ENCODE peak calls at places on chromosomes 5 and 9, in ten cellular contexts. K is sigmoid colon; H is choroid plexus epithelial cell; A is H9; Z is caudate nucleus; L is iPS-NIHi11; G is effector memory CD4-positive, alpha-beta T cell; W is effector CD8-positive, alpha-beta T cell; S is Kasumi-1; N is activated CD4-positive, alpha-beta T cell treated with anti-CD3 and anti-CD28 coated beads for 4 hours. B is an unnamed sample.

GRCh38 chr5:175872287-175873089 is 1.1 kb downstream of the CPLX2 start:
- DNase-seq in K (no peak), H (no peak), A (peak), Z (no peak), L (peak), G (no peak), W (no peak), S (peak), N (no peak), B (no peak)

GRCh38 chr5:21680196-21680595 is 1172.9 kb downstream of the CDH12 start:
- DNase-seq in K (no peak), H (peak), A (no peak), Z (no peak), L (no peak), G (no peak), W (no peak), S (no peak), N (no peak), B (no peak)

GRCh38 chr5:127830157-127830556 is 127.0 kb downstream of the CCDC192 start:
- DNase-seq in K (no peak), H (no peak), A (no peak), Z (no peak), L (no peak), G (no peak), W (no peak), S (no peak), N (no peak), B (peak)

GRCh38 chr9:130882696-130883225 is 13.9 kb downstream of the QRFP start:
- DNase-seq in K (peak), H (no peak), A (no peak), Z (no peak), L (no peak), G (no peak), W (no peak), S (no peak), N (no peak), B (no peak)

GRCh38 chr5:75529185-75529584 is 17.5 kb downstream of the POLK start:
- DNase-seq in K (no peak), H (no peak), A (no peak), Z (no peak), L (no peak), G (no peak), W (no peak), S (no peak), N (no peak), B (no peak)

GRCh38 chr5:68055686-68056085 is 159.9 kb upstream of the PIK3R1 start:
- DNase-seq in K (no peak), H (no peak), A (no peak), Z (no peak), L (no peak), G (no peak), W (no peak), S (no peak), N (no peak), B (no peak)

GRCh38 chr5:129963359-129963758 is 59.1 kb downstream of the CHSY3 start:
- DNase-seq in K (no peak), H (peak), A (no peak), Z (no peak), L (no peak), G (no peak), W (no peak), S (no peak), N (no peak), B (no peak)

GRCh38 chr5:64462391-64462790 is 43.4 kb upstream of the RGS7BP start:
- DNase-seq in K (no peak), H (no peak), A (no peak), Z (no peak), L (no peak), G (no peak), W (no peak), S (no peak), N (no peak), B (no peak)

GRCh38 chr5:61298580-61298979 is 33.5 kb upstream of the ZSWIM6 start:
- DNase-seq in K (no peak), H (peak), A (no peak), Z (no peak), L (no peak), G (no peak), W (no peak), S (no peak), N (no peak), B (no peak)

GRCh38 chr5:135235551-135236100 is 163.4 kb downstream of the MACROH2A1 start:
- DNase-seq in K (peak), H (no peak), A (no peak), Z (no peak), L (no peak), G (no peak), W (no peak), S (no peak), N (no peak), B (no peak)

GRCh38 chr9:6944093-6944551 is 186.3 kb downstream of the KDM4C start:
- DNase-seq in K (no peak), H (peak), A (no peak), Z (no peak), L (no peak), G (no peak), W (no peak), S (no peak), N (no peak), B (peak)

GRCh38 chr5:81782811-81783210 is 31.9 kb upstream of the SSBP2 start:
- DNase-seq in K (no peak), H (peak), A (no peak), Z (no peak), L (no peak), G (no peak), W (no peak), S (no peak), N (no peak), B (no peak)

GRCh38 chr5:180484813-180485212 is 9.4 kb upstream of the CNOT6 start:
- DNase-seq in K (no peak), H (no peak), A (no peak), Z (no peak), L (no peak), G (no peak), W (no peak), S (no peak), N (no peak), B (no peak)

B was measured in Karpas-422.